ENCODE peak calls at places on chromosomes 16 and 17, in four cellular contexts. L is iPS DF 19.7, B is AG09309, D is Kasumi-1. S is an unnamed sample.
A peak's percentile ranks its signal among the peaks of the same experiment; 100 is the strongest.

GRCh38 chr16:10828851-10829331 is 10.3 kb upstream of the TVP23A start:
- DNase-seq in D (no peak), L (no peak), B (peak; percentile 64), S (no peak)

GRCh38 chr17:55420067-55420775 is 1.4 kb downstream of the MMD start:
- DNase-seq in L (no peak), D (peak; percentile 76), B (no peak), S (no peak)

GRCh38 chr16:26214694-26215093 is 522.9 kb downstream of the HS3ST4 start:
- DNase-seq in L (no peak), B (no peak), D (no peak), S (no peak)

GRCh38 chr17:82497483-82498405 is 21.8 kb upstream of the FOXK2 start:
- DNase-seq in B (no peak), L (no peak), D (peak; percentile 79), S (no peak)

GRCh38 chr16:85490971-85491771 is 122.0 kb upstream of the GSE1 start:
- DNase-seq in B (no peak), L (no peak), D (peak; percentile 32), S (peak; percentile 65)

GRCh38 chr16:10839271-10839661 is 20.7 kb upstream of the TVP23A start:
- DNase-seq in L (no peak), B (no peak), D (no peak), S (no peak)

GRCh38 chr16:88510091-88510719 is 57.1 kb downstream of the ZFPM1 start:
- DNase-seq in B (no peak), D (no peak), L (no peak), S (no peak)

GRCh38 chr17:63834431-63835166 is 7.1 kb upstream of the FTSJ3 start:
- DNase-seq in B (peak; percentile 59), D (peak; percentile 97), L (peak; percentile 47), S (peak; percentile 33)